ENCODE peak calls at places on chromosome 3, in eight cellular contexts. M, R, K, I, N, G, V and A are unnamed samples.
A peak's percentile ranks its signal among the peaks of the same experiment; 100 is the strongest.

GRCh38 chr3:170132335-170132734 is 49.2 kb downstream of the PHC3 start:
- ATAC-seq in M (no peak), R (no peak), K (no peak), I (peak; percentile 96), N (no peak), G (no peak), V (no peak), A (no peak)

GRCh38 chr3:35772364-35773009 is 133.2 kb downstream of the ARPP21 start:
- ATAC-seq in M (no peak), R (no peak), K (peak; percentile 83), I (no peak), N (no peak), G (no peak), V (no peak), A (no peak)

GRCh38 chr3:31132132-31132769 is 237.8 kb upstream of the GADL1 start:
- ATAC-seq in M (no peak), R (peak; percentile 73), K (peak; percentile 74), I (peak; percentile 33), N (peak; percentile 75), G (peak; percentile 62), V (peak; percentile 78), A (no peak)

GRCh38 chr3:54120657-54121403 is 1.5 kb upstream of the CACNA2D3 start:
- ATAC-seq in M (no peak), R (peak; percentile 34), K (peak; percentile 31), I (no peak), N (no peak), G (no peak), V (peak; percentile 25), A (peak; percentile 26)

GRCh38 chr3:157786618-157787017 is 283.4 kb upstream of the VEPH1 start:
- ATAC-seq in M (peak; percentile 37), R (no peak), K (no peak), I (no peak), N (no peak), G (no peak), V (no peak), A (no peak)

GRCh38 chr3:29279830-29280229 is 1.0 kb upstream of the RBMS3 start:
- ATAC-seq in M (no peak), R (no peak), K (peak; percentile 45), I (no peak), N (no peak), G (no peak), V (no peak), A (no peak)

GRCh38 chr3:194782767-194783404 is 97.2 kb downstream of the FAM43A start:
- ATAC-seq in M (no peak), R (no peak), K (no peak), I (no peak), N (peak; percentile 81), G (no peak), V (no peak), A (no peak)

GRCh38 chr3:190849607-190850006 is 12.9 kb downstream of the GMNC start:
- ATAC-seq in M (no peak), R (no peak), K (no peak), I (no peak), N (no peak), G (no peak), V (no peak), A (no peak)

GRCh38 chr3:136882575-136882974 is 20.6 kb downstream of the NCK1 start:
- ATAC-seq in M (no peak), R (no peak), K (no peak), I (peak; percentile 94), N (no peak), G (no peak), V (peak; percentile 69), A (no peak)

GRCh38 chr3:8524656-8525399 is 23.2 kb downstream of the LMCD1 start:
- ATAC-seq in M (no peak), R (no peak), K (no peak), I (no peak), N (no peak), G (no peak), V (peak; percentile 82), A (no peak)

GRCh38 chr3:149091983-149092382 is 5.7 kb upstream of the HLTF start:
- ATAC-seq in M (no peak), R (no peak), K (no peak), I (peak; percentile 35), N (no peak), G (no peak), V (no peak), A (no peak)

GRCh38 chr3:183892610-183893214 is 8.0 kb upstream of the PARL start:
- ATAC-seq in M (no peak), R (peak; percentile 32), K (no peak), I (no peak), N (peak; percentile 68), G (no peak), V (no peak), A (no peak)

GRCh38 chr3:145628211-145628610 is 532.8 kb downstream of the PLOD2 start:
- ATAC-seq in M (no peak), R (no peak), K (no peak), I (no peak), N (no peak), G (no peak), V (no peak), A (no peak)

GRCh38 chr3:189941679-189942078 is 179.0 kb downstream of the P3H2 start:
- ATAC-seq in M (peak; percentile 44), R (peak; percentile 28), K (no peak), I (no peak), N (peak; percentile 91), G (peak; percentile 95), V (no peak), A (no peak)

GRCh38 chr3:188533612-188534357 is 379.8 kb downstream of the LPP start:
- ATAC-seq in M (no peak), R (peak; percentile 21), K (no peak), I (no peak), N (no peak), G (no peak), V (no peak), A (no peak)

GRCh38 chr3:129526121-129526900 is 2.1 kb upstream of the RHO start:
- ATAC-seq in M (no peak), R (no peak), K (no peak), I (no peak), N (no peak), G (no peak), V (peak; percentile 99), A (no peak)

GRCh38 chr3:11481561-11481960 is 162.2 kb downstream of the VGLL4 start:
- ATAC-seq in M (no peak), R (no peak), K (peak; percentile 34), I (peak; percentile 65), N (peak; percentile 53), G (peak; percentile 64), V (no peak), A (no peak)

GRCh38 chr3:24294150-24294549 is 200.5 kb downstream of the THRB start:
- ATAC-seq in M (no peak), R (no peak), K (no peak), I (no peak), N (no peak), G (no peak), V (no peak), A (no peak)

GRCh38 chr3:13685721-13686120 is 136.8 kb downstream of the FBLN2 start:
- ATAC-seq in M (no peak), R (no peak), K (no peak), I (no peak), N (no peak), G (no peak), V (no peak), A (no peak)

GRCh38 chr3:133426721-133427120 is 26.9 kb downstream of the BFSP2 start:
- ATAC-seq in M (no peak), R (no peak), K (no peak), I (no peak), N (no peak), G (no peak), V (no peak), A (no peak)

GRCh38 chr3:68271145-68271544 is 616.7 kb upstream of the SUCLG2 start:
- ATAC-seq in M (no peak), R (no peak), K (no peak), I (no peak), N (no peak), G (no peak), V (no peak), A (no peak)

GRCh38 chr3:17535173-17535730 is 207.2 kb downstream of the TBC1D5 start:
- ATAC-seq in M (no peak), R (no peak), K (no peak), I (no peak), N (no peak), G (no peak), V (no peak), A (no peak)

DNA sequence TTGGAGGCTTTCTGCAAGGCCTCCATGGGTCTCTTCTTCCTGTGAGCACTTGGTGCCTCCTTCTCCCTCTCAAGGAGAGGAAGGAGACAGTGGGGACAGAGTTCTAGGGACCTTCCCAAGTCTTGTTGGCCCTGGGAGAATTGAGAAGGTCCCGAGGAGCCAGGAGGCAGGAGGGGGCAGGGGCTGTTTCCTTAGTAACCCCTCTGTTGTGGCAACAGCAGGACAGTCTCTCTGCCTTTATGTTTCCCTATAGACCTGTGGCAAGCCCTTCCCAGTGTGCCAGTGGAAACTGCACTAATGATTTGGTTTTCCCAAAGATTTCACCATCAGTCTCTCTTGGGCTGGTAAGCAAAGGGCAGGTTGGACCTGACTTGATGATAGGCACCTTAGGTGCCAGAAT is 87.8 kb upstream of the GALNT15 start:
- ATAC-seq in M (no peak), R (no peak), K (no peak), I (no peak), N (no peak), G (no peak), V (no peak), A (no peak)
- TF ChIP-seq POLR2A in M (no peak), R (no peak), K (no peak), I (no peak), N (no peak), G (no peak), V (no peak), A (no peak)

GRCh38 chr3:66115858-66116654 is 77.3 kb upstream of the MAGI1 start:
- ATAC-seq in M (peak; percentile 89), R (peak; percentile 45), K (peak; percentile 99), I (no peak), N (peak; percentile 86), G (peak; percentile 90), V (no peak), A (peak; percentile 81)
- H3K27ac ChIP-seq in M (peak overlapping the region; percentile 68), R (no peak overlapping the region), K (peak overlapping the region; percentile 63), I (no peak overlapping the region), N (no peak overlapping the region), G (no peak overlapping the region), V (no peak overlapping the region), A (peak overlapping the region; percentile 21)

GRCh38 chr3:5217824-5218595 is 30.5 kb downstream of the EDEM1 start:
- ATAC-seq in M (no peak), R (peak; percentile 83), K (no peak), I (no peak), N (no peak), G (peak; percentile 48), V (no peak), A (no peak)
- TF ChIP-seq POLR2A in M (no peak), R (no peak), K (no peak), I (no peak), N (no peak), G (no peak), V (no peak), A (no peak)

DNA sequence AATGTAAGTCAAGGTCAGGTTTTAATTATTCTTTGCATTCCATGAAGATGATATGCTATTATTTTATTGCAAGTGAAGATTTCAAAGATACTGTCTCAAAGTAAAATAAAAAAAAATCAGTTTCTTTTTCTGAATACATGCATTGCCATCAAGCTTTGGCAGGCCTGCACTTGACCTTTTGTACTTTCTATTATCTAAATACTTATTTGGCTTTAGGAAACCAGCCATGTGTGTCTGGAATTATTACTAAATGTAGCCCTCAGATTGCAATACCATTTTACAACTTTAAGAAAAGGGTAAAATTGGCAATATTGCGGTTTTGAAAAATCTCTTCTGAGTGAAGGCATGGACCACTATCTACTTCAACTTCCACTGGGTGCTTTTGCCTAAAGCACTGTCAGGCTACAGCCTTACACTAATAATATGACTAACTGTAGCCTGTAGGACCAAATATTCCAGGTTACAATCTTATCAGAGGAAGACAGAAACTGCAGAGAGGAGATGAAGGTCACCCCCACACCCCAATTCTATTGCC is 349.4 kb upstream of the DCBLD2 start:
- ATAC-seq in M (no peak), R (peak; percentile 70), K (no peak), I (no peak), N (no peak), G (no peak), V (no peak), A (no peak)
- H3K27ac ChIP-seq in M (no peak overlapping the region), R (no peak overlapping the region), K (no peak overlapping the region), I (no peak overlapping the region), N (no peak overlapping the region), G (no peak overlapping the region), V (no peak overlapping the region), A (no peak overlapping the region)